ENCODE peak calls at places on chromosome 11, in six cellular contexts. S is CD4-positive, CD25-positive, alpha-beta regulatory T cell; O is mesenchymal stem cell; Z is pancreas; D is naive thymus-derived CD4-positive, alpha-beta T cell; N is astrocyte. H is an unnamed sample.
A peak's percentile ranks its signal among the peaks of the same experiment; 100 is the strongest.

GRCh38 chr11:83864412-83865057 is 578.4 kb upstream of the CCDC90B start:
- DNase-seq in Z (no peak), O (peak; percentile 46), N (no peak), S (no peak), D (no peak), H (no peak)

GRCh38 chr11:46237248-46238077 is 40.0 kb upstream of the CREB3L1 start:
- DNase-seq in O (peak; percentile 93), N (peak; percentile 85), D (peak; percentile 20), S (peak; percentile 73), Z (peak; percentile 24), H (peak; percentile 62)

GRCh38 chr11:120564573-120565301 is 53.2 kb downstream of the GRIK4 start:
- DNase-seq in Z (peak; percentile 9), S (no peak), N (peak; percentile 68), D (no peak), O (peak; percentile 88), H (no peak)

GRCh38 chr11:100855466-100856067 is 168.5 kb downstream of the ARHGAP42 start:
- DNase-seq in D (no peak), Z (no peak), N (peak; percentile 53), O (peak; percentile 66), S (peak; percentile 18), H (no peak)

GRCh38 chr11:34345012-34345804 is 12.6 kb downstream of the ABTB2 start:
- DNase-seq in N (peak; percentile 96), D (no peak), Z (peak; percentile 33), S (no peak), O (peak; percentile 82), H (peak; percentile 62)

GRCh38 chr11:43282607-43283440 is 29.0 kb upstream of the API5 start:
- DNase-seq in N (no peak), S (peak; percentile 48), Z (no peak), D (peak; percentile 19), O (peak; percentile 29), H (no peak)

GRCh38 chr11:119795231-119795630 is 66.2 kb upstream of the NECTIN1 start:
- DNase-seq in S (no peak), O (no peak), Z (no peak), N (peak; percentile 97), D (no peak), H (no peak)

GRCh38 chr11:36211735-36212430 is 77.3 kb downstream of the COMMD9 start:
- DNase-seq in Z (no peak), D (no peak), N (no peak), S (no peak), O (no peak), H (no peak)

GRCh38 chr11:39374963-39375698 is 2084.3 kb downstream of the LRRC4C start:
- DNase-seq in Z (no peak), S (peak; percentile 58), O (peak; percentile 22), N (no peak), D (peak; percentile 33), H (no peak)

GRCh38 chr11:118923721-118924587 is 1.8 kb downstream of the BCL9L start:
- DNase-seq in D (no peak), O (no peak), N (no peak), S (peak; percentile 48), Z (no peak), H (peak; percentile 61)

GRCh38 chr11:13215157-13215556 is 62.4 kb upstream of the BMAL1 start:
- DNase-seq in N (peak; percentile 85), O (peak; percentile 83), Z (no peak), D (no peak), S (no peak), H (no peak)

GRCh38 chr11:93630037-93630436 is 31.4 kb upstream of the CEP295 start:
- DNase-seq in O (no peak), S (no peak), N (no peak), Z (peak; percentile 57), D (no peak), H (no peak)

GRCh38 chr11:34192481-34193401 is 87.3 kb downstream of the NAT10 start:
- DNase-seq in Z (peak; percentile 35), O (peak; percentile 75), D (no peak), N (peak; percentile 93), S (no peak), H (peak; percentile 36)

GRCh38 chr11:96287796-96288439 is 55.1 kb downstream of the MAML2 start:
- DNase-seq in N (peak; percentile 33), O (no peak), Z (no peak), D (no peak), S (no peak), H (no peak)

GRCh38 chr11:8040261-8040920 is 40.6 kb upstream of the TUB start:
- DNase-seq in D (no peak), N (no peak), O (no peak), Z (no peak), S (no peak), H (no peak)

GRCh38 chr11:57474017-57474750 is 13.9 kb downstream of the RTN4RL2 start:
- DNase-seq in Z (no peak), N (no peak), O (no peak), S (peak; percentile 80), D (peak; percentile 54), H (no peak)

GRCh38 chr11:45097721-45098493 is 48.5 kb upstream of the PRDM11 start:
- DNase-seq in O (peak; percentile 72), D (peak; percentile 32), Z (peak; percentile 27), N (peak; percentile 56), S (peak; percentile 27), H (peak; percentile 64)

GRCh38 chr11:134041349-134041748 is 27.5 kb upstream of the JAM3 start:
- DNase-seq in Z (no peak), D (no peak), S (no peak), N (no peak), O (no peak), H (no peak)

GRCh38 chr11:77067776-77068460 is 1.1 kb downstream of the CAPN5 start:
- DNase-seq in Z (no peak), S (no peak), O (peak; percentile 13), D (no peak), N (no peak), H (peak; percentile 53)

GRCh38 chr11:17718015-17718414 is 1.4 kb upstream of the MYOD1 start:
- DNase-seq in S (no peak), D (no peak), N (no peak), O (no peak), Z (no peak), H (no peak)

GRCh38 chr11:17719940-17720795 is 797 bp downstream of the MYOD1 start:
- DNase-seq in Z (no peak), D (no peak), O (no peak), S (no peak), N (peak; percentile 19), H (no peak)

GRCh38 chr11:17718510-17718962 is 835 bp upstream of the MYOD1 start:
- DNase-seq in Z (no peak), O (no peak), D (no peak), S (no peak), N (no peak), H (no peak)

GRCh38 chr11:17720796-17721171 is 1.4 kb downstream of the MYOD1 start:
- DNase-seq in S (no peak), Z (no peak), N (no peak), D (no peak), O (no peak), H (no peak)

DNA sequence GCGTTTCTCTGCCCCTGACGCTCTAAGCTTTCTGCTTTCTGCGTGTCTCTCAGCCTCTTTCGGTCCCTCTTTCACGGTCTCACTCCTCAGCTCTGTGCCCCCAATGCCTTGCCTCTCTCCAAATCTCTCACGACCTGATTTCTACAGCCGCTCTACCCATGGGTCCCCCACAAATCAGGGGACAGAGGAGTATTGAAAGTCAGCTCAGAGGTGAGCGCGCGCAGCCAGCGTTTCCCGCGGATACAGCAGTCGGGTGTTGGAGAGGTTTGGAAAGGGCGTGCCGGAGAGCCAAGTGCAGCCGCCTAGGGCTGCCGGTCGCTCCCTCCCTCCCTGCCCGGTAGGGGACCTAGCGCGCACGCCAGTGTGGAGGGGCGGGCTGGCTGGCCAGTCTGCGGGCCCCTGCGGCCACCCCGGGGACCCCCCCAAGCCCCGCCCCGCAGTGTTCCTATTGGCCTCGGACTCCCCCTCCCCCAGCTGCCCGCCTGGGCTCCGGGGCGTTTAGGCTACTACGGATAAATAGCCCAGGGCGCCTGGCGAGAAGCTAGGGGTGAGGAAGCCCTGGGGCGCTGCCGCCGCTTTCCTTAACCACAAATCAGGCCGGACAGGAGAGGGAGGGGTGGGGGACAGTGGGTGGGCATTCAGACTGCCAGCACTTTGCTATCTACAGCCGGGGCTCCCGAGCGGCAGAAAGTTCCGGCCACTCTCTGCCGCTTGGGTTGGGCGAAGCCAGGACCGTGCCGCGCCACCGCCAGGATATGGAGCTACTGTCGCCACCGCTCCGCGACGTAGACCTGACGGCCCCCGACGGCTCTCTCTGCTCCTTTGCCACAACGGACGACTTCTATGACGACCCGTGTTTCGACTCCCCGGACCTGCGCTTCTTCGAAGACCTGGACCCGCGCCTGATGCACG is at the start of gene MYOD1:
- DNase-seq in O (no peak), S (no peak), N (peak; percentile 10), Z (no peak), D (no peak), H (no peak)
- H3K27ac ChIP-seq in O (no peak within 1 kb of the TSS), S (no peak within 1 kb of the TSS), N (no peak within 1 kb of the TSS), Z (no peak within 1 kb of the TSS), D (no peak within 1 kb of the TSS), H (no peak within 1 kb of the TSS)

DNA sequence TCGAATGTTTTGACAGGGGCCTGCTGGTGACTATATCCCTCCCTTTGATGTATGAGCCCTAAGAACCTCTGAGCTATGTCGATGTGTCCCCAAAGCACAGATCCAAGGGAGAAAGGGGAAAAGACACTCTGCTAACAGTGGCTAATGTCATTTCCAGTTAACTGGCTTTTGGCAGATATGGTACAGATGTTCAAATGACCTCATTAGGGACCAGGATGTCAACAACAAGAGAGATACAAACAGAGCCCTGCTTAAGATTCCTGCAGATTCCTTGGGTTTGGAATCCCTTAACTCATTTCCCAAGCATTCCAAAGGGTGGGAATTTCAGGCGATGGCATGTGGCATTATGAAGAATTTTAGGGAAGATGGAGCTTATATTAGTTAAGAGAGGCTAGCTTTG is 517.3 kb downstream of the SOX6 start:
- DNase-seq in D (no peak), N (no peak), O (no peak), Z (no peak), S (no peak), H (no peak)
- H3K27ac ChIP-seq in D (no peak overlapping the region), N (no peak overlapping the region), O (no peak overlapping the region), Z (no peak overlapping the region), S (no peak overlapping the region), H (no peak overlapping the region)

GRCh38 chr11:111603633-111604130 is 1.4 kb downstream of the SIK2 start:
- DNase-seq in D (no peak), S (no peak), Z (no peak), O (peak; percentile 35), N (no peak), H (no peak)
- H3K27ac ChIP-seq in D (peak overlapping the region; percentile 93), S (peak overlapping the region; percentile 84), Z (peak overlapping the region; percentile 94), O (no peak overlapping the region), N (peak overlapping the region; percentile 96), H (peak overlapping the region; percentile 97)

GRCh38 chr11:66845143-66845875 is 2.1 kb downstream of the RCE1 start:
- DNase-seq in D (no peak), O (no peak), S (no peak), Z (no peak), N (no peak), H (no peak)
- H3K27ac ChIP-seq in D (no peak overlapping the region), O (no peak overlapping the region), S (no peak overlapping the region), Z (no peak overlapping the region), N (no peak overlapping the region), H (no peak overlapping the region)

GRCh38 chr11:68549789-68550484 is 89.4 kb downstream of the PPP6R3 start:
- DNase-seq in D (no peak), S (peak; percentile 21), N (peak; percentile 42), O (no peak), Z (no peak), H (no peak)

GRCh38 chr11:68551777-68552176 is 91.2 kb downstream of the PPP6R3 start:
- DNase-seq in Z (no peak), N (no peak), S (no peak), O (no peak), D (no peak), H (no peak)

GRCh38 chr11:68551223-68551622 is 90.7 kb downstream of the PPP6R3 start:
- DNase-seq in N (no peak), D (no peak), O (no peak), S (no peak), Z (no peak), H (no peak)

GRCh38 chr11:68552542-68552941 is 92.0 kb downstream of the PPP6R3 start:
- DNase-seq in N (no peak), O (no peak), Z (no peak), D (no peak), S (no peak), H (no peak)

GRCh38 chr11:68550485-68550817 is 89.9 kb downstream of the PPP6R3 start:
- DNase-seq in Z (no peak), N (peak; percentile 11), D (no peak), S (peak; percentile 35), O (no peak), H (no peak)
- H3K27ac ChIP-seq in Z (no peak overlapping the region), N (no peak overlapping the region), D (peak overlapping the region; percentile 52), S (peak overlapping the region; percentile 37), O (no peak overlapping the region), H (no peak overlapping the region)

H was measured in colonic mucosa.